ENCODE peak calls at places on chromosomes 7 and 10, in ten cellular contexts. Q is activated naive CD4-positive, alpha-beta T cell treated with anti-CD3 and anti-CD28 coated beads, Interleukin-2, amount 10 ng/mL, durations not matched to agents 7 days and 5 days; I is HT1080; C is H9; O is Calu3; G is T-helper 1 cell; X is T-cell; J is astrocyte of the spinal cord; L is tibial nerve; S is brain microvascular endothelial cell. V is an unnamed sample.

GRCh38 chr7:26508917-26509316 is 217.3 kb downstream of the SNX10 start:
- DNase-seq in Q (no peak), I (no peak), C (peak; percentile 44), O (peak; percentile 74), G (no peak), X (no peak), J (no peak), L (no peak), S (no peak), V (no peak)

GRCh38 chr7:1322240-1323110 is 89.8 kb downstream of the UNCX start:
- DNase-seq in Q (no peak), I (no peak), C (no peak), O (no peak), G (no peak), X (no peak), J (no peak), L (no peak), S (no peak), V (peak; percentile 4)

GRCh38 chr10:63208981-63209380 is 75.9 kb downstream of the NRBF2 start:
- DNase-seq in Q (no peak), I (peak; percentile 33), C (no peak), O (no peak), G (no peak), X (no peak), J (peak; percentile 51), L (no peak), S (peak; percentile 66), V (no peak)

GRCh38 chr7:155233703-155234492 is 63.8 kb upstream of the INSIG1 start:
- DNase-seq in Q (no peak), I (no peak), C (no peak), O (peak; percentile 42), G (no peak), X (no peak), J (no peak), L (no peak), S (peak; percentile 38), V (no peak)

GRCh38 chr7:94547128-94547527 is 37.5 kb downstream of the CASD1 start:
- DNase-seq in Q (no peak), I (no peak), C (no peak), O (no peak), G (no peak), X (no peak), J (no peak), L (no peak), S (no peak), V (no peak)

GRCh38 chr10:129491123-129491734 is 24.2 kb downstream of the MGMT start:
- DNase-seq in Q (no peak), I (no peak), C (no peak), O (no peak), G (no peak), X (no peak), J (peak; percentile 14), L (no peak), S (no peak), V (no peak)

GRCh38 chr10:35409094-35409582 is 72.8 kb downstream of the CCNY start:
- DNase-seq in Q (no peak), I (peak; percentile 91), C (no peak), O (no peak), G (no peak), X (no peak), J (peak; percentile 88), L (no peak), S (peak; percentile 73), V (no peak)

GRCh38 chr10:60643874-60644273 is 134.4 kb upstream of the CDK1 start:
- DNase-seq in Q (no peak), I (no peak), C (no peak), O (no peak), G (no peak), X (no peak), J (no peak), L (no peak), S (no peak), V (no peak)

GRCh38 chr7:137151056-137151731 is 192.3 kb downstream of the PTN start:
- DNase-seq in Q (no peak), I (peak; percentile 21), C (no peak), O (no peak), G (no peak), X (no peak), J (peak; percentile 55), L (no peak), S (peak; percentile 24), V (no peak)

GRCh38 chr10:69416695-69417094 is at the start of gene TACR2:
- DNase-seq in Q (no peak), I (no peak), C (no peak), O (no peak), G (no peak), X (no peak), J (no peak), L (no peak), S (no peak), V (no peak)

GRCh38 chr10:116817780-116818343 is 31.4 kb upstream of the ENO4 start:
- DNase-seq in Q (no peak), I (no peak), C (no peak), O (no peak), G (no peak), X (no peak), J (no peak), L (no peak), S (no peak), V (no peak)

GRCh38 chr7:105963038-105963667 is at the start of gene CDHR3:
- DNase-seq in Q (no peak), I (no peak), C (peak; percentile 51), O (no peak), G (no peak), X (no peak), J (no peak), L (no peak), S (no peak), V (no peak)

GRCh38 chr10:122051609-122052385 is 62.8 kb downstream of the TACC2 start:
- DNase-seq in Q (no peak), I (peak; percentile 91), C (peak; percentile 83), O (peak; percentile 60), G (no peak), X (no peak), J (peak; percentile 71), L (peak; percentile 65), S (peak; percentile 54), V (no peak)

GRCh38 chr10:6713716-6714115 is 133.6 kb upstream of the PRKCQ start:
- DNase-seq in Q (peak; percentile 43), I (no peak), C (no peak), O (no peak), G (no peak), X (no peak), J (no peak), L (no peak), S (peak; percentile 6), V (no peak)

GRCh38 chr10:24552346-24553016 is 171.2 kb downstream of the ARHGAP21 start:
- DNase-seq in Q (peak; percentile 29), I (no peak), C (peak; percentile 99), O (peak; percentile 89), G (peak; percentile 19), X (peak; percentile 27), J (no peak), L (no peak), S (no peak), V (no peak)

GRCh38 chr7:3673524-3673923 is 372.5 kb downstream of the SDK1 start:
- DNase-seq in Q (peak; percentile 66), I (no peak), C (peak; percentile 66), O (peak; percentile 66), G (peak; percentile 20), X (peak; percentile 35), J (peak; percentile 10), L (no peak), S (peak; percentile 12), V (no peak)

GRCh38 chr10:51421853-51422252 is 277.5 kb downstream of the CSTF2T start:
- DNase-seq in Q (no peak), I (no peak), C (no peak), O (no peak), G (no peak), X (no peak), J (no peak), L (no peak), S (peak; percentile 7), V (no peak)

GRCh38 chr7:106057204-106057961 is 54.7 kb downstream of the SYPL1 start:
- DNase-seq in Q (no peak), I (no peak), C (no peak), O (no peak), G (no peak), X (no peak), J (no peak), L (no peak), S (no peak), V (no peak)

GRCh38 chr10:88288621-88289059 is 294.5 kb downstream of the RNLS start:
- DNase-seq in Q (no peak), I (no peak), C (no peak), O (no peak), G (no peak), X (no peak), J (peak; percentile 44), L (no peak), S (no peak), V (no peak)

GRCh38 chr10:110368002-110368401 is 63.3 kb upstream of the SMNDC1 start:
- DNase-seq in Q (no peak), I (peak; percentile 68), C (no peak), O (no peak), G (no peak), X (no peak), J (peak; percentile 32), L (no peak), S (peak; percentile 46), V (no peak)

GRCh38 chr10:112092529-112092928 is 91.0 kb downstream of the GPAM start:
- DNase-seq in Q (no peak), I (no peak), C (no peak), O (no peak), G (no peak), X (no peak), J (no peak), L (no peak), S (no peak), V (no peak)

GRCh38 chr7:30787476-30787875 is 16.3 kb downstream of the MINDY4 start:
- DNase-seq in Q (no peak), I (no peak), C (no peak), O (no peak), G (no peak), X (no peak), J (no peak), L (no peak), S (no peak), V (no peak)

GRCh38 chr7:99129001-99129400 is 14.9 kb downstream of the SMURF1 start:
- DNase-seq in Q (no peak), I (no peak), C (no peak), O (no peak), G (no peak), X (no peak), J (no peak), L (no peak), S (no peak), V (no peak)

GRCh38 chr10:127906548-127907377 is at the start of gene PTPRE:
- DNase-seq in Q (peak; percentile 68), I (peak; percentile 64), C (peak; percentile 81), O (peak; percentile 86), G (peak; percentile 34), X (peak; percentile 53), J (peak; percentile 40), L (peak; percentile 42), S (no peak), V (no peak)

GRCh38 chr10:26357203-26357602 is 80.9 kb upstream of the APBB1IP start:
- DNase-seq in Q (no peak), I (peak; percentile 4), C (no peak), O (no peak), G (no peak), X (no peak), J (no peak), L (no peak), S (no peak), V (no peak)

GRCh38 chr7:115356139-115356746 is 434.3 kb downstream of the MDFIC start:
- DNase-seq in Q (no peak), I (no peak), C (no peak), O (peak; percentile 14), G (no peak), X (no peak), J (peak; percentile 22), L (peak; percentile 10), S (no peak), V (no peak)

GRCh38 chr7:112985377-112985987 is 101.1 kb downstream of the GPR85 start:
- DNase-seq in Q (no peak), I (peak; percentile 47), C (no peak), O (no peak), G (no peak), X (no peak), J (peak; percentile 78), L (no peak), S (peak; percentile 74), V (no peak)

GRCh38 chr7:102036958-102037357 is 219.5 kb downstream of the CUX1 start:
- DNase-seq in Q (no peak), I (no peak), C (no peak), O (no peak), G (no peak), X (no peak), J (no peak), L (no peak), S (no peak), V (no peak)

V was measured in NCI-H1436 treated with DMSO at 0.1 percent for 48 hours.